ENCODE peak calls at places on chromosome X, in eight cellular contexts. L is GM13976, Y is AG04450, F is colonic mucosa, P is AG10803, V is mucosa of descending colon, W is cardiac muscle cell, Z is H9. E is an unnamed sample.

GRCh38 chrX:30812326-30812725 is 76.7 kb downstream of the TAB3 start:
- DNase-seq in L (no peak), V (no peak), Z (no peak), P (no peak), Y (no peak), W (no peak), F (no peak), E (no peak)

GRCh38 chrX:16578218-16578617 is 71.7 kb upstream of the S100G start:
- DNase-seq in Y (no peak), L (no peak), V (no peak), Z (peak; percentile 61), W (no peak), P (peak; percentile 67), F (no peak), E (no peak)

GRCh38 chrX:12567857-12568256 is 223.4 kb upstream of the PRPS2 start:
- DNase-seq in Y (no peak), P (peak; percentile 9), Z (no peak), W (peak; percentile 25), V (no peak), F (no peak), L (no peak), E (no peak)

GRCh38 chrX:12999422-12999821 is 24.5 kb downstream of the TMSB4X start:
- DNase-seq in W (no peak), Y (no peak), Z (no peak), P (no peak), V (no peak), L (no peak), F (no peak), E (no peak)

GRCh38 chrX:105190252-105190853 is 30.1 kb downstream of the TEX13A start:
- DNase-seq in Z (no peak), V (no peak), P (peak; percentile 4), Y (no peak), W (peak; percentile 40), F (peak; percentile 28), L (peak; percentile 17), E (no peak)

GRCh38 chrX:103376979-103377324 is 614 bp downstream of the BEX3 start:
- DNase-seq in P (no peak), Y (no peak), V (peak; percentile 35), F (peak; percentile 21), Z (peak; percentile 53), L (no peak), W (peak; percentile 51), E (no peak)

GRCh38 chrX:154505726-154506125 is 10.3 kb downstream of the FAM3A start:
- DNase-seq in Z (no peak), P (peak; percentile 49), W (peak; percentile 56), L (no peak), Y (no peak), V (no peak), F (no peak), E (no peak)

GRCh38 chrX:46572295-46572936 is 1.1 kb upstream of the CHST7 start:
- DNase-seq in F (no peak), P (no peak), V (no peak), L (peak; percentile 46), W (no peak), Z (no peak), Y (no peak), E (no peak)

GRCh38 chrX:68571292-68572256 is 72.7 kb downstream of the YIPF6 start:
- DNase-seq in V (no peak), F (no peak), W (peak; percentile 84), Y (peak; percentile 6), L (peak; percentile 13), P (peak; percentile 48), Z (no peak), E (no peak)

GRCh38 chrX:41313419-41313818 is 20.5 kb upstream of the DDX3X start:
- DNase-seq in Z (no peak), V (no peak), Y (no peak), L (no peak), P (peak; percentile 76), W (no peak), F (no peak), E (no peak)

GRCh38 chrX:41314204-41314603 is 19.8 kb upstream of the DDX3X start:
- DNase-seq in Z (no peak), Y (no peak), F (no peak), V (no peak), L (no peak), P (no peak), W (no peak), E (no peak)

GRCh38 chrX:41312786-41313185 is 21.2 kb upstream of the DDX3X start:
- DNase-seq in Z (no peak), F (no peak), Y (no peak), P (no peak), L (no peak), W (no peak), V (no peak), E (no peak)

GRCh38 chrX:41304178-41304577 is 29.8 kb upstream of the DDX3X start:
- DNase-seq in V (no peak), Y (no peak), F (no peak), Z (peak; percentile 59), P (no peak), L (no peak), W (no peak), E (no peak)

DNA sequence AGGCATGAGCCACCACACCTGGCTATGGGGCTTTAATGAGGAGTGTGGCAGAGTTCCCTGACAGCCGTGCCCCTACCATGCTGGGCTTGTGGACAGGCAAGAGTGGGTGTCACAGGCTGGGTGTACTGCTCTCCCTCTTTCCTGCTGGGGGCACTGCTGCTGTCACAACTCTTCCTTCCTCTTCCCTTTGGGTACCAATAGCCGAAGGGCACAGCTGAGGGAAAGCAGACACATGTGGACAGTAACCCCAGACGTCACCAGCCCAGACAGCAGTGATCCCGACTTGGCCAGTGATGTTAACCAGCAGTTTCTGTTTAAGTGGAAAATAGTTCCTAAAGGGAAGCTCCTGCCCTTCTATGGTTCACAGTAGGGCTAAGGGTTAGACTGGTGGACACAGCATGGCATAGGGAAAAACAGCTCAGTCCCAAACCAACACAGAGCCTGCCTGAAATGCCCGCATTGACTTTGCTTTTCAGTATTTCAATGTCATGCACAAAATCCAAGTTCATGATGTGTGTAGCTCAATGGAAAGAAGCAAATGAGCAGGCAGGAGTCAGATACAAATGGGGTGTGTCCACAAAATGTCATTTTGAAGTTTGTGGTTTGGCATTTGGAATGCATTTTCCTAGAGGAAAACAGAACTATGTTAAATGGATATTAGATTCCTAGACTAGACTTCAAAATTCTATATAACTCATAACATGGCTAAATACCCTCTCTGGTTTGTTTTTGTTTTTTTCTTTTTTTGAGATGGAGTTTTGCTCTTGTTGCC is 24.9 kb upstream of the DDX3X start:
- DNase-seq in L (no peak), F (no peak), P (peak; percentile 22), Y (no peak), Z (no peak), W (no peak), V (no peak), E (no peak)
- TF ChIP-seq CTCF in L (no peak), F (no peak), P (no peak), Y (no peak), Z (peak; percentile 14), W (no peak), V (no peak), E (no peak)

GRCh38 chrX:112513154-112513553 is 166.6 kb downstream of the LHFPL1 start:
- DNase-seq in P (peak; percentile 79), L (no peak), Y (peak; percentile 3), F (no peak), Z (no peak), W (no peak), V (no peak), E (peak; percentile 57)

GRCh38 chrX:112510629-112511028 is 169.1 kb downstream of the LHFPL1 start:
- DNase-seq in P (no peak), Y (no peak), F (no peak), W (no peak), L (no peak), V (no peak), Z (no peak), E (no peak)

GRCh38 chrX:112512509-112512908 is 167.2 kb downstream of the LHFPL1 start:
- DNase-seq in Y (no peak), W (no peak), Z (peak; percentile 33), V (no peak), F (no peak), P (no peak), L (no peak), E (no peak)
- TF ChIP-seq CTCF in Y (peak; percentile 12), W (no peak), Z (peak; percentile 68), V (no peak), F (no peak), P (peak; percentile 13), L (no peak), E (no peak)

GRCh38 chrX:50910685-50911176 is at the start of gene BMP15:
- DNase-seq in P (no peak), V (no peak), W (no peak), L (no peak), F (no peak), Z (no peak), Y (no peak), E (no peak)

GRCh38 chrX:50903387-50904027 is 7.0 kb upstream of the BMP15 start:
- DNase-seq in Y (no peak), F (peak; percentile 30), W (peak; percentile 48), Z (no peak), L (peak; percentile 37), P (peak; percentile 24), V (peak; percentile 26), E (no peak)

DNA sequence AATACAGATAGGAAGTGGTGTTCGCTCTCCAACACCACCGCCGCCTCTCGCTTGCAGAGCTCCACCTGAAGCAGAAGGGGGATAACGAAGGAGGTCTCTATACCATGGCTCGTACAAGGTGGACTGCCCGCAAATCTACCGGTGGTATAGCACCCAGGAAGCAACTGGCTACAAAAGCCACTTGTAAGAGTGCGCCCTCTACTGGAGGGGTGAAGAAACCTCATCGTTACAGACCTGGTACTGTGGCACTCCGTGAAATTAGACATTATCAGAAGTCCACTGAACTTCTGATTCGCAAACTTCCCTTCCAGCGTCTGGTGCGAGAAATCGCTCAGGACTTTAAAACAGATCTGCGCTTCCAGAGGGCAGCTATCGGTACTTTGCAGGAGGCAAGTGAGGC is 5.2 kb upstream of the BMP15 start:
- DNase-seq in Z (no peak), L (no peak), F (peak; percentile 21), Y (no peak), P (no peak), V (no peak), W (peak; percentile 2), E (no peak)
- TF ChIP-seq CTCF in Z (peak; percentile 59), L (peak; percentile 12), F (peak; percentile 44), Y (peak; percentile 17), P (peak; percentile 34), V (no peak), W (peak; percentile 23), E (peak; percentile 17)

GRCh38 chrX:5915783-5916182 is 312.9 kb downstream of the NLGN4X start:
- DNase-seq in W (no peak), Y (no peak), V (no peak), P (no peak), L (no peak), F (no peak), Z (no peak), E (no peak)
- TF ChIP-seq CTCF in W (no peak), Y (no peak), V (no peak), P (no peak), L (no peak), F (no peak), Z (peak; percentile 56), E (no peak)

DNA sequence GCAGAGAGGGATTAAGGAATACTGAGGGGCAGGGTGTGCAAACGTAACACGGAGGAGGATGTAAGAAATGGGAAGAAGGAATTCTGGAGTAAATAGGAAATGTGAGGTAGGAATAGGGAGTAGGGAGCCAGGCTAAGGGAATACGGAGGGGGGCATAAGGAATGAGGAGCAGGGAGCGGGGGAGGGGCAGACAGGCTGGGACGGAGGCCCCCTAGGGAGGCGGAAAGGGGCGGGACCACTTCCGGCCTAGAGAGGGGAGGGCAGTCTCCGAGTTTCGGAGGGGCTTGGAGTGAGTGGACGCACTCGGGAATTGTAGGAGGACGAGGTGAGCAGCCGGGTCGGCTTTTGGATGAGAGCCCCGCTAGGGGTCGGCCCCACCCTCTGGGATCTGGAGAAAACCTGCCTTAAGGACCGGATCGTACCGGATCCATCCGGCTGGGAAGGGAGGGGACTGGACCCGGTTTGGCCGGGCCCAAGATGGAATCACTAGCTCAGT is 612 bp downstream of the MAGED2 start:
- DNase-seq in F (peak; percentile 72), Z (peak; percentile 76), Y (peak; percentile 3), V (peak; percentile 69), W (peak; percentile 72), P (peak; percentile 28), L (peak; percentile 52), E (peak; percentile 4)
- TF ChIP-seq CTCF in F (no peak), Z (no peak), Y (no peak), V (no peak), W (no peak), P (no peak), L (no peak), E (no peak)